ENCODE peak calls at places on chromosomes 6 and 20, in nine cellular contexts. F, V, L, B, U, Y, W, G and Q are unnamed samples.

GRCh38 chr6:11824986-11825385 is 46.4 kb upstream of the ADTRP start:
- DNase-seq in F (no peak), V (no peak), L (no peak), B (no peak), U (no peak), Y (no peak), W (no peak), G (no peak), Q (no peak)

GRCh38 chr6:167153523-167153959 is 4.2 kb downstream of the GPR31 start:
- DNase-seq in F (no peak), V (no peak), L (no peak), B (peak), U (no peak), Y (no peak), W (no peak), G (peak), Q (no peak)

GRCh38 chr20:33172781-33173180 is 4.8 kb downstream of the BPIFA2 start:
- DNase-seq in F (no peak), V (no peak), L (no peak), B (no peak), U (no peak), Y (peak), W (no peak), G (no peak), Q (no peak)

GRCh38 chr6:33768644-33769120 is 20.2 kb downstream of the LEMD2 start:
- DNase-seq in F (peak), V (peak), L (peak), B (peak), U (peak), Y (peak), W (peak), G (peak), Q (peak)

GRCh38 chr6:40389176-40389767 is 197.9 kb downstream of the LRFN2 start:
- DNase-seq in F (no peak), V (no peak), L (no peak), B (no peak), U (no peak), Y (no peak), W (no peak), G (no peak), Q (peak)

GRCh38 chr20:62580733-62581132 is 61.6 kb upstream of the SLCO4A1 start:
- DNase-seq in F (no peak), V (no peak), L (no peak), B (no peak), U (no peak), Y (no peak), W (no peak), G (no peak), Q (no peak)

GRCh38 chr6:74510878-74511277 is 695.0 kb downstream of the COL12A1 start:
- DNase-seq in F (no peak), V (no peak), L (no peak), B (no peak), U (no peak), Y (no peak), W (no peak), G (no peak), Q (no peak)

GRCh38 chr6:11592289-11592906 is 54.8 kb downstream of the TMEM170B start:
- DNase-seq in F (no peak), V (no peak), L (no peak), B (no peak), U (no peak), Y (peak), W (no peak), G (no peak), Q (no peak)

GRCh38 chr6:42978487-42978792 is 541 bp downstream of the PEX6 start:
- DNase-seq in F (peak), V (peak), L (no peak), B (peak), U (no peak), Y (peak), W (peak), G (peak), Q (peak)

GRCh38 chr20:57398231-57398821 is 7.1 kb downstream of the RBM38 start:
- DNase-seq in F (peak), V (peak), L (peak), B (peak), U (peak), Y (peak), W (peak), G (peak), Q (no peak)

DNA sequence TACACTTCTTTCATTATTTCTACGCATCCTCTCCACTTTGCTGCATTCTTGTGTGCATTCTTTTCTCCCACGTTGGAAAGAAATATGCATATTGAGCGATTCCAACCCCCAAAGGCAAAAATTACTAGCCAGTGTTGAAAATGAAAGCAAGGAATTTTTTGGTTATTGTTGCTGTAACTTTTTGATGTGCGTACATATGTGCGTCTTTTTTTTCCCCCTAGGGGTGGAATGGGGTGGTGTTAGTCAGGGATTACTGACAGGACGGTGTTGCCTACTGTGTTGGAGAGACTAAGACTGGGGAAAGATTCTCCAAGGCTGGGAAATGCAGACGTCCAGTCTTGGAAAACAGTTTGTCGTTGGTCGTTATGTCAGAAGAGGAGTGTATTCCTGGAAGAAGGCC is 44.2 kb upstream of the ESR1 start:
- DNase-seq in F (no peak), V (no peak), L (peak), B (no peak), U (no peak), Y (peak), W (peak), G (no peak), Q (peak)
- H3K4me3 ChIP-seq in F (peak), V (peak), L (peak), B (no peak), U (no peak), Y (peak), W (peak), G (no peak), Q (no peak)

GRCh38 chr6:48098923-48099322 is 12.1 kb downstream of the PTCHD4 start:
- DNase-seq in F (no peak), V (no peak), L (no peak), B (no peak), U (no peak), Y (no peak), W (no peak), G (no peak), Q (no peak)

GRCh38 chr6:48101277-48101676 is 9.7 kb downstream of the PTCHD4 start:
- DNase-seq in F (no peak), V (no peak), L (no peak), B (no peak), U (no peak), Y (no peak), W (no peak), G (no peak), Q (no peak)

DNA sequence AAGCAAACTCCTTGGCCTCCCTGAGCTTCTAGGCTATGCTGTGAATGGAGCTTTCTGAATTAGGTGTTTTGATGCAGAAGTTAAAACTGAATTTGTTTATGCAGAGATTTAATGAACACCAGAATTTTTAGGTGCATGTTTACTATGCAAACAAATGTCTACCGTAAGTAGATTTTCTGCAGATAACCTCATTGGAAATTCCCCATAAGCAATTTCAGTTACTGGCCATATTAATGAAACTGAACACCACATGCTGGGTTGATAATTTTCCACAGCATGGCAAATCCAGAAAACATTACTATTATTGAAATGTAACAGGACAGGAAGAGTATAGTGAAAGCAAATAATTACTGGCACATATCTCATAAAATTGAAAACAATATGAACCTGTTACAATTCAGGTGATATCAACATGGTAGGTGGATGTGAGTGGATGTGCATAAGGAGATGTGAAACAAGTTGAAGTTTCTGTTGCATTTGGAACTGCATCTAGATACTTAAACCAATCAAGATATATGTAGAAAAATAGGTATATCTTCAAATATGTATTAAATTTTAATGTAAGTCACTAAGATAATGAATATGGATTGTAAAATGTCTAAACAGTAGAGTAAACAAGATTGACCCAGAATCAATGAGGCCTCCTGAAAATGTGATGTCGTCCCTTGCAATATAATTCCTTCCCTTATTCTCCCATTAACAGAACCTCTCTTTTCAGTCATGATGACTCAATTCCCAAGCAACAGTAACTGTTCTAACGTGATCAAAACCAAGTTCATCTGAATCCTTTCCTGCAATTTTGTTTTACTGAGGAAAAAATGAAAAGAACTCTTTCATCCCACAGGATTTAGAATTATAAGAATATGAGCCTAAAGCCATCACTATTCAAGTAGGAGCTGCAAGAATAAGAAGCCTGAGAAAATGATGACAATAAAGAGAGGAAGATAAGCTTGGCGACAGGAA is 11.0 kb downstream of the PTCHD4 start:
- DNase-seq in F (no peak), V (no peak), L (no peak), B (no peak), U (no peak), Y (no peak), W (no peak), G (no peak), Q (no peak)
- H3K27ac ChIP-seq in F (no peak), V (no peak), L (no peak), B (no peak), U (no peak), Y (no peak), W (no peak), G (no peak), Q (no peak)

GRCh38 chr6:132369526-132369925 is 31.7 kb downstream of the MOXD1 start:
- DNase-seq in F (no peak), V (no peak), L (no peak), B (no peak), U (no peak), Y (no peak), W (no peak), G (no peak), Q (no peak)
- H3K4me3 ChIP-seq in F (no peak), V (no peak), L (no peak), B (no peak), U (no peak), Y (no peak), W (no peak), G (no peak), Q (no peak)

GRCh38 chr6:151633517-151634335 is 139.9 kb downstream of the CCDC170 start:
- DNase-seq in F (no peak), V (no peak), L (no peak), B (no peak), U (peak), Y (no peak), W (no peak), G (no peak), Q (no peak)
- H3K27ac ChIP-seq in F (no peak), V (no peak), L (no peak), B (no peak), U (peak), Y (no peak), W (no peak), G (no peak), Q (no peak)

DNA sequence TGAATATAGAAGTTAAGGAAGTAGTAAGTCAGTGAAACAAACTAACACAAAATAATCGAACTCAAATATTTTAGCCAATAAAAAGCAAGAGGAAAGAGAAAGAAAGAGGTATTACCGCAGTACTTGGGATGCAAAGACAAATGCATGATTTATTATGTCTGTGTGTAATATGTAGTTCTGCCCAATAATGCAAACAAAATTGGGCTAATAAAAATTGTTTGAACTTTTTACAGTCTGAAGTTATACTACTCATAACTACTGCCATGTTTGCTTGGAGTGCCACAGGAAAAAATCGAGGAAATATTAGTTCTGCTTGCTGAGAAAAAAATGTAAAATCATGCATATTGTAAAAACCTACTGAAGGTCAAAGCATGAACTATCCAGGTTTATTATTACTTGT is 360.3 kb upstream of the KCNQ5 start:
- DNase-seq in F (no peak), V (no peak), L (no peak), B (no peak), U (no peak), Y (no peak), W (no peak), G (no peak), Q (no peak)
- H3K4me3 ChIP-seq in F (no peak), V (no peak), L (no peak), B (no peak), U (no peak), Y (no peak), W (no peak), G (no peak), Q (no peak)

DNA sequence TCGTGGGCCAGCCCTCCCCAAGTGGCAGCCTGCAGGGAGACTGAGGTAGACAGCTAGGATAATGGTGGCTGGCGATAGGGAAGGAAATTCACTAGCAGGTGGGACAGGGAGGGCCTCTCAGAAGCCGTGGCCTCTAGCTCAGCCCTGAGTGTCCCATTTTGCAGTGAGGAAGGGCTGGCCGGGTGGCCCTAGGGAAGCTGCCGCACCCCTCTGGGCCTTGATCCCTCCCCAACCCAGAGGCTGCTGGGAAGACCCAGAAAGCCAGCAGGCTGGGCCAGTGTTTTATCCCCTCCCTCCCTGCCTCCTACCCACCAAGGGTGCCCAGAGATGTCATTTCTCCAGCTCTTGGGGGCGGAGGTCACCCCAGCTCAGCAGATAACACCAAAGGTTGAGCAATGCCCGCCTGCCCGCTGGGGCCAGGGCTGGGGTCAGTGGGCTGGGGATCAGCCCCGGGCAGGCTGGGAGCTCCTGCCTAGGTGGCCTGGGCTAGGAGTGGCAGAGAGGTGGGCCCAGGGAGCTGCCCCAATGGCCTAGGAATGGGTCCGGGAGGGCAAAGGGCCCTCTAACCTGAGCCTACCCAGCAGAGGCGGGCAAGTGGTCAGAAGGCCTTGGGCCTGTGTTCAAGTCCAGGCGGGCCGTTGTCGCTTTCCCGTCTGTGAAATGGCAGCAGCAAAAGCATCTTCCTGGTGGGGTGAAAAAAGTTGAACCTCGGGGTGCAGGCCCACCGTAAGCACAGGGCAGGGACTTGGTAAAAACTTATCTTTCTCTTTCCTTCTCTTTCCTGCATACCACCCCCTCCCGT is 1.6 kb upstream of the CEBPB start:
- DNase-seq in F (peak), V (peak), L (no peak), B (peak), U (no peak), Y (no peak), W (peak), G (no peak), Q (no peak)
- H3K27ac ChIP-seq in F (peak), V (peak), L (peak), B (peak), U (peak), Y (no peak), W (peak), G (peak), Q (no peak)